ENCODE peak calls at places on chromosomes 2 and 18, in six cellular contexts. G is astrocyte of the spinal cord, Z is cardiac muscle cell, T is HCT116, J is SK-N-SH, K is transverse colon. X is an unnamed sample.

GRCh38 chr2:158013791-158014190 is 87.9 kb upstream of the UPP2 start:
- DNase-seq in K (no peak), Z (no peak), T (no peak), G (no peak), J (no peak), X (no peak)

GRCh38 chr2:177171418-177171865 is 41.2 kb upstream of the HNRNPA3 start:
- DNase-seq in G (no peak), Z (peak; percentile 18), J (no peak), K (no peak), T (no peak), X (peak; percentile 56)

GRCh38 chr2:192194065-192194865 is 468 bp downstream of the TMEFF2 start:
- DNase-seq in Z (peak; percentile 14), T (no peak), G (peak; percentile 42), J (no peak), K (no peak), X (no peak)

GRCh38 chr2:14866953-14867352 is 234.4 kb downstream of the LRATD1 start:
- DNase-seq in J (no peak), T (no peak), K (no peak), Z (no peak), G (peak; percentile 6), X (peak; percentile 63)

GRCh38 chr2:9703085-9703641 is 72.4 kb upstream of the YWHAQ start:
- DNase-seq in G (peak; percentile 92), K (no peak), T (peak; percentile 1), J (no peak), Z (peak; percentile 85), X (no peak)

GRCh38 chr2:238907717-238908173 is 59.9 kb downstream of the TWIST2 start:
- DNase-seq in Z (no peak), K (no peak), T (no peak), J (no peak), G (no peak), X (no peak)

GRCh38 chr2:172901913-172902312 is 166.3 kb downstream of the RAPGEF4 start:
- DNase-seq in G (no peak), Z (no peak), K (no peak), J (no peak), T (no peak), X (no peak)

GRCh38 chr2:207138573-207139297 is 27.0 kb downstream of the KLF7 start:
- DNase-seq in T (no peak), Z (no peak), J (no peak), K (no peak), G (no peak), X (no peak)

GRCh38 chr18:63299837-63300787 is 19.5 kb downstream of the BCL2 start:
- DNase-seq in G (peak; percentile 58), T (no peak), Z (no peak), K (no peak), J (no peak), X (no peak)

GRCh38 chr2:150705767-150706166 is 218.3 kb upstream of the RND3 start:
- DNase-seq in G (no peak), T (no peak), K (no peak), Z (no peak), J (no peak), X (no peak)

GRCh38 chr2:130729311-130730299 is 735 bp downstream of the GPR148 start:
- DNase-seq in Z (no peak), T (no peak), J (no peak), G (no peak), K (no peak), X (no peak)

GRCh38 chr2:159799833-159800232 is 1.8 kb upstream of the CD302 start:
- DNase-seq in K (no peak), G (no peak), J (no peak), T (no peak), Z (no peak), X (no peak)

GRCh38 chr18:59149416-59149815 is 9.7 kb downstream of the SEC11C start:
- DNase-seq in G (no peak), T (no peak), J (no peak), K (no peak), Z (no peak), X (no peak)

GRCh38 chr18:23238651-23239349 is 103.5 kb downstream of the CABLES1 start:
- DNase-seq in T (no peak), J (no peak), G (peak; percentile 36), Z (peak; percentile 75), K (no peak), X (no peak)

GRCh38 chr2:54040250-54040649 is 69.5 kb upstream of the PSME4 start:
- DNase-seq in K (no peak), J (no peak), G (no peak), T (no peak), Z (no peak), X (no peak)

GRCh38 chr2:190119257-190119656 is 56.7 kb upstream of the MSTN start:
- DNase-seq in G (no peak), T (no peak), K (no peak), J (no peak), Z (peak; percentile 64), X (no peak)

GRCh38 chr2:106094101-106094860 is 99.8 kb downstream of the UXS1 start:
- DNase-seq in J (no peak), Z (no peak), T (no peak), G (no peak), K (no peak), X (no peak)

GRCh38 chr2:222796413-222797103 is 64.3 kb upstream of the ACSL3 start:
- DNase-seq in K (no peak), T (no peak), J (no peak), Z (peak; percentile 21), G (peak; percentile 25), X (peak; percentile 97)

GRCh38 chr2:235642446-235643107 is 148.7 kb downstream of the AGAP1 start:
- DNase-seq in Z (peak; percentile 60), G (peak; percentile 58), J (peak; percentile 25), T (no peak), K (no peak), X (no peak)

GRCh38 chr2:235640900-235641299 is 147.1 kb downstream of the AGAP1 start:
- DNase-seq in Z (no peak), J (no peak), G (no peak), K (no peak), T (no peak), X (no peak)

GRCh38 chr2:235643680-235644117 is 149.9 kb downstream of the AGAP1 start:
- DNase-seq in T (no peak), J (peak; percentile 76), Z (no peak), K (no peak), G (no peak), X (no peak)

GRCh38 chr2:235641333-235641732 is 147.5 kb downstream of the AGAP1 start:
- DNase-seq in G (no peak), J (no peak), K (no peak), Z (peak; percentile 44), T (no peak), X (no peak)

GRCh38 chr2:235641956-235642355 is 148.1 kb downstream of the AGAP1 start:
- DNase-seq in K (no peak), Z (no peak), G (no peak), T (no peak), J (no peak), X (no peak)
- TF ChIP-seq CTCF in K (no peak), Z (no peak), G (no peak), T (no peak), J (no peak), X (no peak)

GRCh38 chr2:68369340-68369734 is 4.3 kb downstream of the PLEK start:
- DNase-seq in J (no peak), T (no peak), G (no peak), Z (no peak), K (no peak), X (no peak)

GRCh38 chr2:68365087-68365486 is at the start of gene PLEK:
- DNase-seq in Z (no peak), T (no peak), K (peak; percentile 72), G (no peak), J (no peak), X (no peak)

GRCh38 chr2:68366083-68366560 is 1.0 kb downstream of the PLEK start:
- DNase-seq in Z (no peak), K (peak; percentile 46), G (no peak), J (no peak), T (no peak), X (no peak)

GRCh38 chr2:68368657-68369339 is 3.7 kb downstream of the PLEK start:
- DNase-seq in G (peak; percentile 87), T (no peak), Z (peak; percentile 75), K (no peak), J (no peak), X (no peak)

GRCh38 chr2:68367918-68368656 is 3.0 kb downstream of the PLEK start:
- DNase-seq in T (no peak), K (no peak), J (no peak), G (no peak), Z (no peak), X (no peak)
- H3K4me3 ChIP-seq in T (no peak overlapping the region), K (no peak overlapping the region), J (no peak overlapping the region), G (no peak overlapping the region), Z (no peak overlapping the region), X (no peak overlapping the region)

DNA sequence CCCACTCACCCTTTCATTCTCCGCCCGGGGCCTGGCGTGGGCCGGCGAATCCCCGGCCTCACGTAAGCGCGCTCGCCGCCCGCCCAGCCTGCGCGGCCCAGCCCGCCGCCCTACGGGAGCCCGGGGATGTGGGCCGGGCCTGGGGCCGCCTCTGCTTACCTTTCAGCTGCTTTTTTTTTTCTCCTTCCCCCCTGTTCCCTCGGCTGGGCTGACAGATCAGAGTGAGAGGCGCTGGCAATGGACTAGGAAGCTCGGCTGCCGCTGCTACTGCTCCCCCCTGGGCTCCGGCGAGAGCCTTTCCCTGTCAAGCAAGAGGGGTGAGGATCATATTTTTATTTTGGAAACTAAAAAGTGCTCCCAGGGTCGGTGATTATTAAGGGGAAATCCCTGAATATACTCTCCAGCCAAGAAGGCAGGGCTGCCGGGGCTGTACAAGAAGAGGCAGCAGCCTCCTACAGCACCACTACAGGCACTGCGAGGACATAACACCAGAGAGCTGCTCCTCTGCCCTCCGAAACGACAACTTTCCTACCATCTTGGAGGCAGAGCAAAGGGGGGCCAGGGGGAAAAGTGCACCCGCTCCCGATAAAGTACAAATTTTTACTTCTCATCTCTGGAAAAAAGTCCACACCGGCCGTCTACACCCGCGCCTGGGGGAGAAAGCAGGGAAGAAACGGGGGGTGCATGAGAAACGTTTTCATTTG is at the start of gene INO80D:
- DNase-seq in Z (peak; percentile 89), G (peak; percentile 88), K (peak; percentile 83), T (peak; percentile 62), J (peak; percentile 84), X (peak; percentile 46)
- TF ChIP-seq CTCF in Z (peak; percentile 62), G (peak; percentile 63), K (peak; percentile 76), T (no peak), J (peak; percentile 55), X (no peak)

GRCh38 chr2:121902171-121902591 is 146.7 kb downstream of the TSN start:
- DNase-seq in K (no peak), Z (peak; percentile 78), J (no peak), T (no peak), G (no peak), X (no peak)
- H3K4me3 ChIP-seq in K (no peak overlapping the region), Z (no peak overlapping the region), J (no peak overlapping the region), T (no peak overlapping the region), G (no peak overlapping the region), X (no peak overlapping the region)

DNA sequence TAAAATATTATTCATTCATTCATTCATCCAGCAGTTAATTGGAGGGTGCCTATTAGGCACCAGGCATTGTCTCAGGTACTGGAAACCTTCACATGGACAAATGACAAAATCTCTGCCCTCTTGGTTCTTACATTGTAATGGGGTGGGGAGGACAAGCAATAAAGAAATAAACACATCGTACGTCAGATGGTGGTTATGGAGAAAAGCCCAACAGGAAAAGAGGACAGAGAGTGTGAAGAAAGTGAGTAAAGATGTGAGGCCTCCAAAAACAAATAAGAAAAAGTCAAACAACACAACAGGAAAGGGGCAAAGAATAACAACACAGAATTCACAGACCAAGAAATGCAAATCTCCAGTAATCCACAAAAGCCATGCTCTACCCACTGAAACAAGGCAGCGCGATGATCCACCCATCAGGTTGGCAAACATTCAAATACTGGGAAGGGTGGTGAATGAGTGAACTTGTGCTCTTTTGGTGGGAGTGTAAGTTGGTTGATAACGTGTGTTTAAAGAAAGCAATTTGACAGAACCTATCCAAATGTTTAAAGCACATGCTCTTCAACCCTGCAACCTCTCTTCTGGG is 16.6 kb upstream of the DUSP2 start:
- DNase-seq in Z (peak; percentile 46), J (no peak), K (no peak), T (no peak), G (no peak), X (no peak)
- TF ChIP-seq CTCF in Z (no peak), J (no peak), K (no peak), T (no peak), G (no peak), X (no peak)